ENCODE peak calls at places on chromosomes 13 and 19, in six cellular contexts. One of them, this sample, is unnamed.

GRCh38 chr13:99374994-99375805 is 68.0 kb upstream of the GPR183 start:
- DNase-seq in hippocampal formation: no peak
- DNase-seq in bronchial epithelial cell: no peak
- DNase-seq in stimulated activated CD4-positive, alpha-beta T cell treated with anti-CD3 and anti-CD28 coated beads, Interleukin-4, amount 100 ng/mL, for 48 hours: no peak
- DNase-seq in T-helper 1 cell: peak; percentile 41
- DNase-seq in nucleus accumbens: no peak
- DNase-seq in this sample: no peak

GRCh38 chr19:11339254-11340098 is at the start of gene RAB3D:
- DNase-seq in hippocampal formation: peak; percentile 81
- DNase-seq in bronchial epithelial cell: peak; percentile 72
- DNase-seq in stimulated activated CD4-positive, alpha-beta T cell treated with anti-CD3 and anti-CD28 coated beads, Interleukin-4, amount 100 ng/mL, for 48 hours: peak; percentile 88
- DNase-seq in T-helper 1 cell: peak; percentile 65
- DNase-seq in nucleus accumbens: peak; percentile 71
- DNase-seq in this sample: peak; percentile 93

GRCh38 chr19:50007170-50007569 is 18.0 kb downstream of the VRK3 start:
- DNase-seq in hippocampal formation: no peak
- DNase-seq in bronchial epithelial cell: no peak
- DNase-seq in stimulated activated CD4-positive, alpha-beta T cell treated with anti-CD3 and anti-CD28 coated beads, Interleukin-4, amount 100 ng/mL, for 48 hours: no peak
- DNase-seq in T-helper 1 cell: no peak
- DNase-seq in nucleus accumbens: no peak
- DNase-seq in this sample: no peak

GRCh38 chr19:38836438-38837303 is 5.1 kb upstream of the ECH1 start:
- DNase-seq in hippocampal formation: no peak
- DNase-seq in bronchial epithelial cell: peak; percentile 58
- DNase-seq in stimulated activated CD4-positive, alpha-beta T cell treated with anti-CD3 and anti-CD28 coated beads, Interleukin-4, amount 100 ng/mL, for 48 hours: no peak
- DNase-seq in T-helper 1 cell: no peak
- DNase-seq in nucleus accumbens: no peak
- DNase-seq in this sample: no peak

GRCh38 chr19:6713773-6714692 is 6.4 kb downstream of the C3 start:
- DNase-seq in hippocampal formation: no peak
- DNase-seq in bronchial epithelial cell: no peak
- DNase-seq in stimulated activated CD4-positive, alpha-beta T cell treated with anti-CD3 and anti-CD28 coated beads, Interleukin-4, amount 100 ng/mL, for 48 hours: no peak
- DNase-seq in T-helper 1 cell: no peak
- DNase-seq in nucleus accumbens: no peak
- DNase-seq in this sample: no peak

GRCh38 chr19:6020972-6021805 is 43.2 kb upstream of the RANBP3 start:
- DNase-seq in hippocampal formation: no peak
- DNase-seq in bronchial epithelial cell: no peak
- DNase-seq in stimulated activated CD4-positive, alpha-beta T cell treated with anti-CD3 and anti-CD28 coated beads, Interleukin-4, amount 100 ng/mL, for 48 hours: no peak
- DNase-seq in T-helper 1 cell: no peak
- DNase-seq in nucleus accumbens: no peak
- DNase-seq in this sample: no peak

GRCh38 chr13:85278851-85279250 is 520.4 kb downstream of the SLITRK6 start:
- DNase-seq in hippocampal formation: no peak
- DNase-seq in bronchial epithelial cell: no peak
- DNase-seq in stimulated activated CD4-positive, alpha-beta T cell treated with anti-CD3 and anti-CD28 coated beads, Interleukin-4, amount 100 ng/mL, for 48 hours: no peak
- DNase-seq in T-helper 1 cell: no peak
- DNase-seq in nucleus accumbens: no peak
- DNase-seq in this sample: no peak

GRCh38 chr19:32863841-32864240 is 5.7 kb downstream of the SLC7A9 start:
- DNase-seq in hippocampal formation: no peak
- DNase-seq in bronchial epithelial cell: no peak
- DNase-seq in stimulated activated CD4-positive, alpha-beta T cell treated with anti-CD3 and anti-CD28 coated beads, Interleukin-4, amount 100 ng/mL, for 48 hours: no peak
- DNase-seq in T-helper 1 cell: no peak
- DNase-seq in nucleus accumbens: no peak
- DNase-seq in this sample: no peak

GRCh38 chr19:38831142-38831605 is 420 bp downstream of the ECH1 start:
- DNase-seq in hippocampal formation: peak; percentile 43
- DNase-seq in bronchial epithelial cell: peak; percentile 88
- DNase-seq in stimulated activated CD4-positive, alpha-beta T cell treated with anti-CD3 and anti-CD28 coated beads, Interleukin-4, amount 100 ng/mL, for 48 hours: peak; percentile 32
- DNase-seq in T-helper 1 cell: no peak
- DNase-seq in nucleus accumbens: peak; percentile 24
- DNase-seq in this sample: peak; percentile 46

GRCh38 chr19:49690656-49691242 is at the start of gene CPT1C:
- DNase-seq in hippocampal formation: peak; percentile 87
- DNase-seq in bronchial epithelial cell: peak; percentile 60
- DNase-seq in stimulated activated CD4-positive, alpha-beta T cell treated with anti-CD3 and anti-CD28 coated beads, Interleukin-4, amount 100 ng/mL, for 48 hours: peak; percentile 62
- DNase-seq in T-helper 1 cell: peak; percentile 44
- DNase-seq in nucleus accumbens: peak; percentile 66
- DNase-seq in this sample: peak; percentile 93

GRCh38 chr19:52898101-52898500 is 666 bp upstream of the ZNF320 start:
- DNase-seq in hippocampal formation: no peak
- DNase-seq in bronchial epithelial cell: no peak
- DNase-seq in stimulated activated CD4-positive, alpha-beta T cell treated with anti-CD3 and anti-CD28 coated beads, Interleukin-4, amount 100 ng/mL, for 48 hours: no peak
- DNase-seq in T-helper 1 cell: no peak
- DNase-seq in nucleus accumbens: peak; percentile 6
- DNase-seq in this sample: no peak

GRCh38 chr19:45938733-45939319 is 24.2 kb upstream of the NANOS2 start:
- DNase-seq in hippocampal formation: no peak
- DNase-seq in bronchial epithelial cell: no peak
- DNase-seq in stimulated activated CD4-positive, alpha-beta T cell treated with anti-CD3 and anti-CD28 coated beads, Interleukin-4, amount 100 ng/mL, for 48 hours: no peak
- DNase-seq in T-helper 1 cell: no peak
- DNase-seq in nucleus accumbens: no peak
- DNase-seq in this sample: no peak

GRCh38 chr19:57302020-57302465 is 18.2 kb upstream of the ZNF543 start:
- DNase-seq in hippocampal formation: no peak
- DNase-seq in bronchial epithelial cell: peak; percentile 98
- DNase-seq in stimulated activated CD4-positive, alpha-beta T cell treated with anti-CD3 and anti-CD28 coated beads, Interleukin-4, amount 100 ng/mL, for 48 hours: no peak
- DNase-seq in T-helper 1 cell: no peak
- DNase-seq in nucleus accumbens: no peak
- DNase-seq in this sample: no peak

GRCh38 chr19:2326699-2327360 is 1.6 kb downstream of the LSM7 start:
- DNase-seq in hippocampal formation: no peak
- DNase-seq in bronchial epithelial cell: no peak
- DNase-seq in stimulated activated CD4-positive, alpha-beta T cell treated with anti-CD3 and anti-CD28 coated beads, Interleukin-4, amount 100 ng/mL, for 48 hours: no peak
- DNase-seq in T-helper 1 cell: no peak
- DNase-seq in nucleus accumbens: no peak
- DNase-seq in this sample: no peak

GRCh38 chr13:110017379-110017778 is 231.0 kb upstream of the IRS2 start:
- DNase-seq in hippocampal formation: no peak
- DNase-seq in bronchial epithelial cell: peak; percentile 91
- DNase-seq in stimulated activated CD4-positive, alpha-beta T cell treated with anti-CD3 and anti-CD28 coated beads, Interleukin-4, amount 100 ng/mL, for 48 hours: no peak
- DNase-seq in T-helper 1 cell: no peak
- DNase-seq in nucleus accumbens: no peak
- DNase-seq in this sample: no peak

GRCh38 chr13:28532226-28533048 is 37.5 kb upstream of the FLT1 start:
- DNase-seq in hippocampal formation: no peak
- DNase-seq in bronchial epithelial cell: no peak
- DNase-seq in stimulated activated CD4-positive, alpha-beta T cell treated with anti-CD3 and anti-CD28 coated beads, Interleukin-4, amount 100 ng/mL, for 48 hours: no peak
- DNase-seq in T-helper 1 cell: no peak
- DNase-seq in nucleus accumbens: no peak
- DNase-seq in this sample: no peak

GRCh38 chr13:25898991-25899390 is 152.8 kb downstream of the SHISA2 start:
- DNase-seq in hippocampal formation: no peak
- DNase-seq in bronchial epithelial cell: no peak
- DNase-seq in stimulated activated CD4-positive, alpha-beta T cell treated with anti-CD3 and anti-CD28 coated beads, Interleukin-4, amount 100 ng/mL, for 48 hours: no peak
- DNase-seq in T-helper 1 cell: no peak
- DNase-seq in nucleus accumbens: no peak
- DNase-seq in this sample: no peak

GRCh38 chr13:23321534-23322241 is 111.8 kb downstream of the SACS start:
- DNase-seq in hippocampal formation: no peak
- DNase-seq in bronchial epithelial cell: peak; percentile 97
- DNase-seq in stimulated activated CD4-positive, alpha-beta T cell treated with anti-CD3 and anti-CD28 coated beads, Interleukin-4, amount 100 ng/mL, for 48 hours: no peak
- DNase-seq in T-helper 1 cell: no peak
- DNase-seq in nucleus accumbens: no peak
- DNase-seq in this sample: no peak

GRCh38 chr19:8148410-8149231 is 771 bp downstream of the FBN3 start:
- DNase-seq in hippocampal formation: no peak
- DNase-seq in bronchial epithelial cell: no peak
- DNase-seq in stimulated activated CD4-positive, alpha-beta T cell treated with anti-CD3 and anti-CD28 coated beads, Interleukin-4, amount 100 ng/mL, for 48 hours: no peak
- DNase-seq in T-helper 1 cell: no peak
- DNase-seq in nucleus accumbens: no peak
- DNase-seq in this sample: no peak

GRCh38 chr19:17848598-17849292 is 963 bp upstream of the JAK3 start:
- DNase-seq in hippocampal formation: no peak
- DNase-seq in bronchial epithelial cell: no peak
- DNase-seq in stimulated activated CD4-positive, alpha-beta T cell treated with anti-CD3 and anti-CD28 coated beads, Interleukin-4, amount 100 ng/mL, for 48 hours: no peak
- DNase-seq in T-helper 1 cell: no peak
- DNase-seq in nucleus accumbens: no peak
- DNase-seq in this sample: no peak

GRCh38 chr19:6060600-6061391 is 49.5 kb downstream of the RFX2 start:
- DNase-seq in hippocampal formation: no peak
- DNase-seq in bronchial epithelial cell: peak; percentile 17
- DNase-seq in stimulated activated CD4-positive, alpha-beta T cell treated with anti-CD3 and anti-CD28 coated beads, Interleukin-4, amount 100 ng/mL, for 48 hours: no peak
- DNase-seq in T-helper 1 cell: peak; percentile 37
- DNase-seq in nucleus accumbens: no peak
- DNase-seq in this sample: no peak

This sample was measured in Ammon's horn.